ENCODE peak calls at places on chromosomes 16 and 17, in seven cellular contexts. N is mammary epithelial cell, O is fibroblast of the aortic adventitia, C is Peyer's patch, J is cardiac muscle cell, A is hepatocyte, U is AG04450. W is an unnamed sample.

GRCh38 chr16:30142672-30143346 is 19.8 kb upstream of the MAPK3 start:
- DNase-seq in N (no peak), O (no peak), C (no peak), J (no peak), A (peak; percentile 16), U (no peak), W (no peak)

GRCh38 chr16:66639091-66639885 is 34.8 kb downstream of the CMTM3 start:
- DNase-seq in N (peak; percentile 80), O (peak; percentile 57), C (no peak), J (peak; percentile 53), A (no peak), U (no peak), W (no peak)

GRCh38 chr17:48187867-48188608 is 80.5 kb downstream of the SNX11 start:
- DNase-seq in N (no peak), O (no peak), C (no peak), J (no peak), A (no peak), U (no peak), W (no peak)

GRCh38 chr16:11571549-11571948 is 15.2 kb downstream of the LITAF start:
- DNase-seq in N (no peak), O (no peak), C (no peak), J (no peak), A (no peak), U (no peak), W (no peak)

GRCh38 chr16:31093132-31093703 is 1.4 kb downstream of the VKORC1 start:
- DNase-seq in N (peak; percentile 50), O (no peak), C (peak; percentile 81), J (peak; percentile 47), A (peak; percentile 47), U (no peak), W (peak; percentile 64)

GRCh38 chr16:89922477-89922883 is 662 bp upstream of the TUBB3 start:
- DNase-seq in N (peak; percentile 78), O (peak; percentile 89), C (no peak), J (peak; percentile 92), A (peak; percentile 94), U (peak; percentile 72), W (peak; percentile 95)

GRCh38 chr17:13957636-13958035 is 111.7 kb upstream of the COX10 start:
- DNase-seq in N (no peak), O (peak; percentile 63), C (no peak), J (peak; percentile 68), A (no peak), U (no peak), W (peak; percentile 50)

GRCh38 chr16:57273359-57273758 is 11.1 kb downstream of the PLLP start:
- DNase-seq in N (no peak), O (no peak), C (no peak), J (no peak), A (peak; percentile 43), U (no peak), W (no peak)

GRCh38 chr17:7094661-7095064 is 14.6 kb upstream of the CLEC10A start:
- DNase-seq in N (no peak), O (no peak), C (peak; percentile 40), J (no peak), A (no peak), U (no peak), W (no peak)

GRCh38 chr17:2137342-2138098 is 82.6 kb downstream of the HIC1 start:
- DNase-seq in N (no peak), O (peak; percentile 33), C (no peak), J (peak; percentile 73), A (peak; percentile 39), U (no peak), W (peak; percentile 72)

GRCh38 chr16:678858-679807 is 1.1 kb upstream of the STUB1 start:
- DNase-seq in N (peak; percentile 30), O (peak; percentile 44), C (peak; percentile 79), J (peak; percentile 66), A (peak; percentile 85), U (no peak), W (peak; percentile 38)

GRCh38 chr16:30896203-30896889 is at the start of gene CTF1:
- DNase-seq in N (peak; percentile 52), O (peak; percentile 85), C (peak; percentile 73), J (peak; percentile 88), A (peak; percentile 91), U (peak; percentile 78), W (peak; percentile 68)

GRCh38 chr17:11899494-11899893 is 97.8 kb downstream of the ZNF18 start:
- DNase-seq in N (no peak), O (no peak), C (no peak), J (peak; percentile 2), A (no peak), U (no peak), W (no peak)

GRCh38 chr16:3022697-3023414 is 886 bp downstream of the HCFC1R1 start:
- DNase-seq in N (no peak), O (peak; percentile 74), C (no peak), J (peak; percentile 68), A (no peak), U (no peak), W (peak; percentile 87)

GRCh38 chr16:73846292-73846849 is 450.2 kb upstream of the PSMD7 start:
- DNase-seq in N (no peak), O (no peak), C (no peak), J (no peak), A (no peak), U (no peak), W (no peak)
- TF ChIP-seq CTCF in N (no peak), O (no peak), C (no peak), J (no peak), A (peak; percentile 5), U (no peak), W (no peak)

GRCh38 chr17:43170140-43170765 is 761 bp upstream of the NBR1 start:
- DNase-seq in N (peak; percentile 96), O (peak; percentile 95), C (peak; percentile 97), J (peak; percentile 98), A (peak; percentile 97), U (peak; percentile 74), W (peak; percentile 95)

GRCh38 chr17:43170766-43171681 is at the start of gene NBR1:
- DNase-seq in N (peak; percentile 97), O (peak; percentile 98), C (peak; percentile 99), J (peak; percentile 99), A (peak; percentile 97), U (peak; percentile 95), W (peak; percentile 98)

GRCh38 chr17:43169561-43170139 is 1.4 kb upstream of the NBR1 start:
- DNase-seq in N (no peak), O (peak; percentile 15), C (peak; percentile 50), J (peak; percentile 49), A (peak; percentile 65), U (no peak), W (peak; percentile 47)

GRCh38 chr17:43175213-43176118 is 4.5 kb downstream of the NBR1 start:
- DNase-seq in N (peak; percentile 26), O (peak; percentile 88), C (no peak), J (peak; percentile 74), A (no peak), U (peak; percentile 50), W (peak; percentile 63)

GRCh38 chr17:43171761-43172487 is 910 bp downstream of the NBR1 start:
- DNase-seq in N (peak; percentile 88), O (peak; percentile 95), C (peak; percentile 61), J (peak; percentile 96), A (peak; percentile 84), U (peak; percentile 87), W (peak; percentile 93)
- H3K4me3 ChIP-seq in N (peak overlapping the region; percentile 70), O (peak overlapping the region; percentile 87), C (peak overlapping the region; percentile 84), J (peak overlapping the region; percentile 82), A (peak overlapping the region; percentile 39), U (peak overlapping the region; percentile 80), W (peak overlapping the region; percentile 91)

DNA sequence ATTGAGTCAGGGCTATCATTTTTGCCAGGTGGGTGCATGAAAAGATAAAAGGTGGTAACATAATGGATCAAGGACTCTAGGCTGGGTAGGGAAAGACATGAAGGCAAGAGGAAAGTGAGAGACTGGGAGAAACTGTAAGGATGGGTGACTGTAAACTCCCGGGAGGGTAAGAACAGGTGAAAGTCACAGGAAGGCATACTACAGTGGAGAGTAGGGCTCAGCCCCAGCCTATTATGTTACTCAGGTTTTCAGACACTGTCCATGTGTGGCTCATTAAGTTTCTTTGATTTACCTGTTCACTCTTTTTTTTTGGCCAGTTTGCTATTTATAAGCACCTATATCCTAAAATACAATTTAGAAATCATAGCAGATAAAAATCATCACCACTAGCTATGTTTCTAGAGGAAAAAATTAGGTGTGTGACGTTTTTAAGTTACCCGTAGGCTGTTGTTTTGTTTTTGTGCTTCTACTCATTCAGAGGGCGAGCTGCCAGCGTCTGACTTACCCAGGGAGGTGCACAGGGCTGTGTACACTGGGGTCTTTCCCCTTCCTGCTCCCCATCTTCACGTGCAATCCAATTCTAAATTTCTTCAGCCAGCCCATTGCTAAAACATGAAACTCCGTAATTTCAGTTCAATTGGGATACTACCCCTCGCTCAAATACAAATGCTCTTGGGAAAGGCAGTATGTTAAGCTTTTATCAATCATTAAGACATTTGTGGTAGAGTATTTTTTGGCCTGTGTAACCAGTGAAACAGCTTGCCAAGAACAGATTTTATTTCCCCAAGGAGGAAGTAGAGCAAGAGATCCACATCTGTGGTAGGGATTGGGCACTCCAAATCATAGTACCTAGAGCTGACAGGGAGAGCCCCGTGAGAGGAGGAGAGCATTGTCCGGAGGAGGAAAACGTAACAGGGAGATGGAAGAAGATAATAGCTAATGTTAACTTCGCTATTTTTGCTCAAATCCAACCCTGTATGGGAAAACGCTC is 21.7 kb upstream of the VWA3A start:
- DNase-seq in N (peak; percentile 58), O (peak; percentile 77), C (no peak), J (peak; percentile 63), A (no peak), U (no peak), W (peak; percentile 86)
- TF ChIP-seq CTCF in N (no peak), O (no peak), C (no peak), J (no peak), A (no peak), U (no peak), W (no peak)

GRCh38 chr17:30992551-30992950 is 21.7 kb downstream of the RNF135 start:
- DNase-seq in N (no peak), O (no peak), C (no peak), J (no peak), A (no peak), U (no peak), W (no peak)

GRCh38 chr17:30995347-30995746 is 24.5 kb downstream of the RNF135 start:
- DNase-seq in N (no peak), O (no peak), C (no peak), J (no peak), A (no peak), U (no peak), W (no peak)

GRCh38 chr17:30990458-30990857 is 19.6 kb downstream of the RNF135 start:
- DNase-seq in N (no peak), O (no peak), C (no peak), J (no peak), A (no peak), U (no peak), W (no peak)
- H3K4me3 ChIP-seq in N (no peak overlapping the region), O (no peak overlapping the region), C (no peak overlapping the region), J (no peak overlapping the region), A (no peak overlapping the region), U (no peak overlapping the region), W (no peak overlapping the region)

GRCh38 chr16:65600046-65600445 is 478.2 kb upstream of the CDH11 start:
- DNase-seq in N (no peak), O (no peak), C (no peak), J (no peak), A (no peak), U (no peak), W (no peak)
- TF ChIP-seq CTCF in N (no peak), O (no peak), C (no peak), J (no peak), A (no peak), U (no peak), W (no peak)

DNA sequence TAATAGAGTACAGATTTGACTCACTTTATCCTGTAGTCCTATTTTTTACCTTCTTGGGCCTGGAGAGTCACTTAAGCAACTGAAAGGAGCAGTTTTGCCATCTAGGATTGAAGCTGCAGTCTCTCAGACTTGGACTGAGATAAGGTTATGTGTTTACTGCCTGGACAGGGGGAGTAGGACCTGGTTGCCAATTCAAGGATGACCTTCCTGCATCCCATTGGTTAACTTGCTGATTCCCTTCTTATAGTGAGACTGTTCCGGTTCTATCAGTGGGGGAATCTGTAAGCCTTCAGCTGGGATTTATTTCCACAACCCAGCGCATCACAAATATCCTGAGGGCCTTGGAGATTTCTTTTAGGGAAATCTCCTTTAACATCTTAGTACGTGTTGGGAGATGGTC is 2.9 kb downstream of the UBN1 start:
- DNase-seq in N (no peak), O (peak; percentile 32), C (no peak), J (peak; percentile 25), A (no peak), U (no peak), W (peak; percentile 45)
- H3K4me3 ChIP-seq in N (peak overlapping the region; percentile 21), O (peak overlapping the region; percentile 63), C (no peak overlapping the region), J (no peak overlapping the region), A (no peak overlapping the region), U (peak overlapping the region; percentile 40), W (peak overlapping the region; percentile 1)